ENCODE peak calls at places on chromosomes 13 and 19, in nine cellular contexts. M is fibroblast of pulmonary artery; C is iris pigment epithelial cell; A is neural crest cell; H is SHP77; X is NCI-H460; D is activated T-helper 1 cell treated with Interleukin-2 at 50 U/mL for 16 hours; U is naive thymus-derived CD8-positive, alpha-beta T cell; R is NCI-H2081. N is an unnamed sample.

GRCh38 chr19:46739290-46739771 is 6.5 kb upstream of the FKRP start:
- DNase-seq in X (no peak), C (no peak), R (no peak), H (no peak), D (no peak), U (no peak), M (no peak), A (no peak), N (no peak)

GRCh38 chr13:80684525-80685017 is 343.6 kb upstream of the SPRY2 start:
- DNase-seq in H (no peak), R (no peak), A (no peak), U (no peak), C (no peak), M (no peak), X (no peak), D (no peak), N (no peak)

GRCh38 chr13:111957913-111958450 is 109.0 kb upstream of the SOX1 start:
- DNase-seq in D (no peak), M (no peak), A (no peak), C (no peak), H (no peak), X (no peak), R (no peak), U (no peak), N (no peak)

GRCh38 chr13:85520445-85520844 is 278.8 kb downstream of the SLITRK6 start:
- DNase-seq in M (peak), A (no peak), D (no peak), H (no peak), R (peak), X (no peak), C (peak), U (no peak), N (no peak)

GRCh38 chr13:113582841-113583631 is 1.5 kb upstream of the TFDP1 start:
- DNase-seq in D (no peak), M (no peak), C (no peak), X (no peak), R (no peak), U (no peak), A (no peak), H (no peak), N (no peak)

GRCh38 chr13:20340759-20341161 is 108.6 kb upstream of the GJB6 start:
- DNase-seq in A (no peak), M (peak), R (no peak), C (no peak), H (no peak), D (no peak), U (no peak), X (no peak), N (no peak)

GRCh38 chr13:33372251-33372919 is 86.8 kb upstream of the STARD13 start:
- DNase-seq in D (no peak), M (no peak), C (no peak), H (no peak), U (no peak), X (no peak), A (no peak), R (no peak), N (no peak)

GRCh38 chr19:3020321-3020960 is 8.6 kb downstream of the TLE2 start:
- DNase-seq in A (no peak), X (no peak), C (no peak), D (no peak), R (no peak), M (no peak), H (no peak), U (no peak), N (no peak)

GRCh38 chr19:35813043-35813890 is 622 bp upstream of the PRODH2 start:
- DNase-seq in A (no peak), H (no peak), D (no peak), C (no peak), M (no peak), U (no peak), R (no peak), X (no peak), N (no peak)

GRCh38 chr13:48595330-48596127 is 58.2 kb upstream of the CYSLTR2 start:
- DNase-seq in A (no peak), M (peak), C (peak), X (peak), H (peak), R (peak), D (peak), U (peak), N (peak)

GRCh38 chr13:33968520-33969507 is 150.9 kb downstream of the RFC3 start:
- DNase-seq in U (no peak), M (no peak), H (no peak), A (no peak), D (no peak), C (no peak), X (no peak), R (no peak), N (no peak)

GRCh38 chr13:82467626-82468025 is 1414.6 kb downstream of the SLITRK1 start:
- DNase-seq in M (no peak), H (no peak), U (no peak), A (no peak), R (no peak), C (no peak), D (no peak), X (no peak), N (no peak)

GRCh38 chr19:49382639-49383038 is 5.4 kb upstream of the KASH5 start:
- DNase-seq in X (no peak), A (no peak), D (no peak), U (no peak), M (no peak), C (no peak), H (no peak), R (no peak), N (no peak)

N was measured in endothelial cell.